ENCODE peak calls at places on chromosomes 2 and 18, in eight cellular contexts. R is Calu3, T is HuH-7, M is fibroblast of gingiva, B is MCF 10A, A is HTR-8/SVneo, U is H1, Y is GM12892. X is an unnamed sample.

GRCh38 chr2:675982-676646 is 1.1 kb downstream of the TMEM18 start:
- DNase-seq in U (peak), B (peak), R (peak), Y (no peak), A (peak), M (peak), T (peak), X (peak)

GRCh38 chr2:193712912-193713311 is 1518.2 kb upstream of the TMEFF2 start:
- DNase-seq in U (no peak), Y (no peak), M (no peak), T (no peak), R (no peak), B (no peak), A (no peak), X (no peak)

GRCh38 chr18:58013241-58014211 is 30.5 kb upstream of the NEDD4L start:
- DNase-seq in B (peak), R (peak), Y (no peak), M (no peak), T (peak), U (no peak), A (no peak), X (peak)

GRCh38 chr18:36045241-36045999 is 21.9 kb downstream of the RPRD1A start:
- DNase-seq in T (no peak), A (no peak), U (no peak), Y (no peak), R (no peak), M (no peak), B (no peak), X (no peak)

GRCh38 chr2:42249887-42250286 is 80.7 kb downstream of the EML4 start:
- DNase-seq in T (no peak), A (no peak), M (no peak), U (no peak), R (peak), B (peak), Y (no peak), X (no peak)

GRCh38 chr2:233468047-233468745 is 98.4 kb downstream of the USP40 start:
- DNase-seq in B (no peak), Y (no peak), U (no peak), M (no peak), A (no peak), T (no peak), R (no peak), X (no peak)

GRCh38 chr18:3466051-3466450 is 16.1 kb downstream of the TGIF1 start:
- DNase-seq in Y (no peak), T (no peak), M (peak), B (peak), R (no peak), A (no peak), U (no peak), X (peak)

GRCh38 chr18:62384610-62385097 is 59.5 kb downstream of the TNFRSF11A start:
- DNase-seq in B (peak), T (no peak), A (peak), M (no peak), R (no peak), U (peak), Y (no peak), X (peak)

GRCh38 chr2:64402876-64403275 is 51.1 kb upstream of the LGALSL start:
- DNase-seq in R (no peak), B (peak), Y (no peak), A (no peak), U (no peak), M (no peak), T (no peak), X (peak)

GRCh38 chr2:210558708-210559107 is 2.3 kb downstream of the CPS1 start:
- DNase-seq in R (peak), Y (no peak), A (no peak), T (no peak), M (peak), B (peak), U (no peak), X (peak)

GRCh38 chr18:76679259-76679658 is 143.1 kb upstream of the ZNF236 start:
- DNase-seq in R (no peak), U (no peak), A (no peak), T (peak), B (no peak), M (no peak), Y (no peak), X (no peak)

GRCh38 chr2:62334440-62335058 is 138.6 kb downstream of the B3GNT2 start:
- DNase-seq in U (no peak), M (no peak), A (no peak), Y (no peak), R (no peak), T (no peak), B (no peak), X (no peak)

X was measured in PC-3.